ENCODE peak calls at places on chromosome 12, in six cellular contexts. I is stimulated activated CD8-positive, alpha-beta memory T cell treated with anti-CD3 and anti-CD28 coated beads, Interleukin-15, amount 100 ng/mL, for 24 hours; G is AG04450; X is heart right ventricle; E is GOT3; S is NCI-H460. C is an unnamed sample.

GRCh38 chr12:50103767-50104321 is at the start of gene GPD1:
- DNase-seq in G (no peak), E (no peak), S (no peak), I (no peak), X (peak; percentile 58), C (no peak)

GRCh38 chr12:65415826-65416225 is 137.3 kb downstream of the MSRB3 start:
- DNase-seq in G (no peak), E (no peak), X (no peak), I (no peak), S (no peak), C (no peak)

GRCh38 chr12:40127408-40127807 is 21.5 kb upstream of the SLC2A13 start:
- DNase-seq in I (no peak), G (no peak), S (no peak), E (no peak), X (no peak), C (no peak)

GRCh38 chr12:65740873-65741600 is 83.2 kb upstream of the HMGA2 start:
- DNase-seq in G (no peak), I (peak; percentile 30), X (peak; percentile 66), S (peak; percentile 61), E (no peak), C (peak; percentile 8)

GRCh38 chr12:52662093-52663006 is 10.3 kb upstream of the KRT2 start:
- DNase-seq in G (no peak), X (no peak), E (no peak), S (no peak), I (no peak), C (no peak)

GRCh38 chr12:79657136-79657535 is 33.6 kb downstream of the PAWR start:
- DNase-seq in I (no peak), S (no peak), X (no peak), G (no peak), E (no peak), C (no peak)

GRCh38 chr12:110199360-110200123 is 75.4 kb downstream of the IFT81 start:
- DNase-seq in G (no peak), S (no peak), X (no peak), I (no peak), E (no peak), C (no peak)

GRCh38 chr12:93883436-93884154 is 206.4 kb downstream of the CRADD start:
- DNase-seq in G (peak; percentile 43), S (no peak), X (no peak), E (no peak), I (no peak), C (peak; percentile 20)

GRCh38 chr12:52514471-52515318 is 5.5 kb downstream of the KRT5 start:
- DNase-seq in G (no peak), E (no peak), I (no peak), S (no peak), X (no peak), C (no peak)

GRCh38 chr12:108589028-108589839 is 8.7 kb downstream of the TMEM119 start:
- DNase-seq in I (no peak), G (no peak), E (no peak), S (no peak), X (no peak), C (no peak)

C was measured in stimulated activated effector memory CD8-positive, alpha-beta T cell treated with anti-CD3 and anti-CD28 coated beads, Interleukin-12 subunit alpha, Interleukin-12 subunit beta, amount 100 ng/mL, for 72 hours.